ENCODE peak calls at places on chromosomes 12 and 14, in six cellular contexts. O is astrocyte of the hippocampus; G is Caki2; W is activated CD4-positive, alpha-beta T cell treated with anti-CD3 and anti-CD28 coated beads, Interleukin-2, amount 10 ng/mL, durations not matched to agents 7 days and 5 days; P is foreskin keratinocyte; E is T-helper 2 cell. U is an unnamed sample.
A peak's percentile ranks its signal among the peaks of the same experiment; 100 is the strongest.

GRCh38 chr12:53298154-53298553 is 1.3 kb upstream of the MYG1 start:
- DNase-seq in O (peak; percentile 19), G (no peak), W (no peak), P (peak; percentile 37), E (no peak), U (no peak)

GRCh38 chr12:46400406-46400805 is 27.8 kb upstream of the SLC38A2 start:
- DNase-seq in O (no peak), G (no peak), W (no peak), P (peak; percentile 54), E (no peak), U (no peak)

GRCh38 chr12:51773145-51773869 is 75.2 kb downstream of the FIGNL2 start:
- DNase-seq in O (peak; percentile 44), G (peak; percentile 51), W (no peak), P (peak; percentile 89), E (no peak), U (peak; percentile 29)

GRCh38 chr14:85280074-85280473 is 249.9 kb upstream of the FLRT2 start:
- DNase-seq in O (no peak), G (no peak), W (no peak), P (peak; percentile 15), E (no peak), U (no peak)

GRCh38 chr14:64423987-64424386 is 35.8 kb downstream of the MTHFD1 start:
- DNase-seq in O (peak; percentile 86), G (no peak), W (no peak), P (peak; percentile 39), E (no peak), U (no peak)

GRCh38 chr14:103164786-103165185 is 41.5 kb downstream of the TNFAIP2 start:
- DNase-seq in O (no peak), G (no peak), W (no peak), P (no peak), E (no peak), U (no peak)

GRCh38 chr12:106066051-106066705 is 72.6 kb downstream of the NUAK1 start:
- DNase-seq in O (no peak), G (no peak), W (no peak), P (no peak), E (no peak), U (no peak)

GRCh38 chr14:90523544-90523943 is 126.7 kb downstream of the CALM1 start:
- DNase-seq in O (peak; percentile 70), G (no peak), W (no peak), P (peak; percentile 18), E (no peak), U (peak; percentile 19)

GRCh38 chr14:30195946-30196345 is 268.3 kb upstream of the PRKD1 start:
- DNase-seq in O (peak; percentile 90), G (no peak), W (no peak), P (no peak), E (no peak), U (no peak)

GRCh38 chr14:23093993-23094665 is 807 bp downstream of the ACIN1 start:
- DNase-seq in O (peak; percentile 28), G (no peak), W (no peak), P (peak; percentile 30), E (no peak), U (no peak)

GRCh38 chr14:68627050-68627867 is 165.6 kb downstream of the ZFP36L1 start:
- DNase-seq in O (peak; percentile 90), G (peak; percentile 99), W (no peak), P (no peak), E (no peak), U (peak; percentile 93)

GRCh38 chr14:74792249-74793039 is 29.3 kb downstream of the YLPM1 start:
- DNase-seq in O (no peak), G (no peak), W (peak; percentile 33), P (no peak), E (no peak), U (peak; percentile 0)

GRCh38 chr12:1925125-1925963 is 6.9 kb upstream of the CACNA2D4 start:
- DNase-seq in O (peak; percentile 0), G (no peak), W (peak; percentile 5), P (no peak), E (no peak), U (no peak)

GRCh38 chr12:3432176-3432742 is 58.7 kb upstream of the PRMT8 start:
- DNase-seq in O (no peak), G (no peak), W (peak; percentile 14), P (peak; percentile 23), E (no peak), U (no peak)

GRCh38 chr12:5173511-5174011 is 129.9 kb downstream of the KCNA5 start:
- DNase-seq in O (no peak), G (peak; percentile 56), W (no peak), P (no peak), E (no peak), U (no peak)

GRCh38 chr14:81767266-81767987 is 233.8 kb upstream of the SEL1L start:
- DNase-seq in O (peak; percentile 36), G (no peak), W (no peak), P (no peak), E (no peak), U (no peak)

GRCh38 chr12:111578971-111579340 is 20.2 kb downstream of the ATXN2 start:
- DNase-seq in O (no peak), G (no peak), W (no peak), P (no peak), E (no peak), U (no peak)

GRCh38 chr14:76053576-76054369 is 68.2 kb downstream of the IFT43 start:
- DNase-seq in O (no peak), G (no peak), W (no peak), P (no peak), E (no peak), U (no peak)

GRCh38 chr12:1044697-1045096 is 53.7 kb downstream of the ERC1 start:
- DNase-seq in O (peak; percentile 32), G (no peak), W (no peak), P (peak; percentile 48), E (no peak), U (peak; percentile 20)

GRCh38 chr12:52687527-52688385 is 7.5 kb upstream of the KRT1 start:
- DNase-seq in O (no peak), G (no peak), W (no peak), P (peak; percentile 56), E (no peak), U (no peak)

GRCh38 chr12:116881325-116881866 is at the start of gene HRK:
- DNase-seq in O (no peak), G (no peak), W (no peak), P (no peak), E (no peak), U (no peak)

GRCh38 chr14:32621585-32621984 is 292.5 kb downstream of the AKAP6 start:
- DNase-seq in O (no peak), G (no peak), W (no peak), P (no peak), E (no peak), U (no peak)

GRCh38 chr14:79852975-79853374 is 358.3 kb downstream of the DIO2 start:
- DNase-seq in O (no peak), G (no peak), W (no peak), P (no peak), E (no peak), U (no peak)

GRCh38 chr12:45050751-45051489 is at the start of gene DBX2:
- DNase-seq in O (peak; percentile 39), G (no peak), W (no peak), P (no peak), E (no peak), U (no peak)

GRCh38 chr14:23931705-23932314 is 21.8 kb upstream of the DHRS4 start:
- DNase-seq in O (no peak), G (no peak), W (no peak), P (no peak), E (no peak), U (no peak)

GRCh38 chr14:51653855-51654548 is 2.3 kb downstream of the FRMD6 start:
- DNase-seq in O (peak; percentile 36), G (no peak), W (no peak), P (no peak), E (no peak), U (no peak)

GRCh38 chr12:124480469-124481256 is 86.7 kb downstream of the NCOR2 start:
- DNase-seq in O (peak; percentile 75), G (peak; percentile 86), W (peak; percentile 85), P (no peak), E (no peak), U (peak; percentile 69)

GRCh38 chr12:4825139-4825858 is 84.4 kb upstream of the KCNA1 start:
- DNase-seq in O (no peak), G (no peak), W (no peak), P (no peak), E (no peak), U (no peak)

U was measured in kidney glomerular epithelial cell.